ENCODE peak calls at places on chromosome 7, in five cellular contexts. T is tibial nerve, Q is fibroblast of lung, B is transverse colon, H is neuronal stem cell. E is an unnamed sample. For H3K4me1, the result is how much of the 10 kb centered on the place peaks cover.

GRCh38 chr7:22229148-22229547 is 127.8 kb downstream of the RAPGEF5 start:
- DNase-seq in T (no peak), Q (no peak), B (no peak), H (no peak), E (no peak)

GRCh38 chr7:138459300-138460175 is 521 bp upstream of the TRIM24 start:
- DNase-seq in T (no peak), Q (peak), B (peak), H (peak), E (peak)

GRCh38 chr7:142869434-142869833 is 14.6 kb downstream of the EPHB6 start:
- DNase-seq in T (no peak), Q (no peak), B (no peak), H (no peak), E (no peak)

GRCh38 chr7:77699056-77699455 is 2.8 kb downstream of the RSBN1L start:
- DNase-seq in T (no peak), Q (no peak), B (no peak), H (no peak), E (no peak)

GRCh38 chr7:36175872-36176271 is 22.8 kb downstream of the EEPD1 start:
- DNase-seq in T (no peak), Q (no peak), B (peak), H (no peak), E (no peak)

GRCh38 chr7:21771906-21772610 is 173.6 kb downstream of the CDCA7L start:
- DNase-seq in T (no peak), Q (peak), B (no peak), H (peak), E (no peak)

GRCh38 chr7:107889992-107890391 is 991 bp upstream of the DLD start:
- DNase-seq in T (no peak), Q (no peak), B (no peak), H (no peak), E (no peak)

GRCh38 chr7:127858091-127858914 is 172.9 kb downstream of the LRRC4 start:
- DNase-seq in T (no peak), Q (no peak), B (no peak), H (no peak), E (no peak)

GRCh38 chr7:157775560-157776332 is 438.9 kb downstream of the DNAJB6 start:
- DNase-seq in T (no peak), Q (no peak), B (no peak), H (no peak), E (no peak)

GRCh38 chr7:46811529-46811928 is 770.4 kb downstream of the TNS3 start:
- DNase-seq in T (peak), Q (peak), B (no peak), H (no peak), E (no peak)

GRCh38 chr7:74289660-74290589 is 718 bp downstream of the CLIP2 start:
- DNase-seq in T (no peak), Q (no peak), B (peak), H (no peak), E (no peak)

GRCh38 chr7:110718514-110719205 is 372.3 kb upstream of the LRRN3 start:
- DNase-seq in T (no peak), Q (no peak), B (no peak), H (no peak), E (peak)

GRCh38 chr7:22154130-22154529 is 202.8 kb downstream of the RAPGEF5 start:
- DNase-seq in T (no peak), Q (peak), B (no peak), H (peak), E (no peak)

GRCh38 chr7:149787428-149788299 is 14.3 kb upstream of the ZNF467 start:
- DNase-seq in T (no peak), Q (no peak), B (no peak), H (no peak), E (no peak)

GRCh38 chr7:114973147-114973546 is 51.3 kb downstream of the MDFIC start:
- DNase-seq in T (no peak), Q (peak), B (no peak), H (no peak), E (no peak)

GRCh38 chr7:47273088-47273487 is 308.8 kb downstream of the TNS3 start:
- DNase-seq in T (no peak), Q (no peak), B (no peak), H (no peak), E (no peak)

GRCh38 chr7:115618676-115619075 is 411.9 kb downstream of the TFEC start:
- DNase-seq in T (no peak), Q (peak), B (no peak), H (no peak), E (no peak)

GRCh38 chr7:105268056-105268455 is 120.7 kb downstream of the SRPK2 start:
- DNase-seq in T (no peak), Q (peak), B (no peak), H (no peak), E (no peak)

GRCh38 chr7:94562525-94562924 is 52.9 kb downstream of the CASD1 start:
- DNase-seq in T (no peak), Q (no peak), B (no peak), H (no peak), E (no peak)

GRCh38 chr7:55928006-55928767 is 23.5 kb upstream of the MRPS17 start:
- DNase-seq in T (no peak), Q (no peak), B (no peak), H (no peak), E (no peak)

GRCh38 chr7:92765725-92766124 is 70.6 kb downstream of the CDK6 start:
- DNase-seq in T (no peak), Q (peak), B (no peak), H (no peak), E (no peak)

GRCh38 chr7:112140600-112140999 is 65.6 kb downstream of the DOCK4 start:
- DNase-seq in T (no peak), Q (no peak), B (no peak), H (no peak), E (no peak)

GRCh38 chr7:34096135-34096775 is 190.9 kb downstream of the BMPER start:
- DNase-seq in T (peak), Q (peak), B (peak), H (no peak), E (no peak)

GRCh38 chr7:139426258-139427028 is 57.0 kb downstream of the KLRG2 start:
- DNase-seq in T (no peak), Q (no peak), B (no peak), H (no peak), E (no peak)

GRCh38 chr7:2665359-2665791 is 22.6 kb upstream of the AMZ1 start:
- DNase-seq in T (no peak), Q (no peak), B (no peak), H (no peak), E (no peak)

GRCh38 chr7:132436121-132436520 is 140.1 kb downstream of the PLXNA4 start:
- DNase-seq in T (no peak), Q (no peak), B (no peak), H (no peak), E (no peak)

GRCh38 chr7:22885824-22886255 is 63.2 kb upstream of the TOMM7 start:
- DNase-seq in T (no peak), Q (no peak), B (no peak), H (no peak), E (no peak)

GRCh38 chr7:17802056-17802455 is 138.2 kb downstream of the SNX13 start:
- DNase-seq in T (no peak), Q (peak), B (no peak), H (no peak), E (no peak)

GRCh38 chr7:2403718-2404648 is 572 bp downstream of the CHST12 start:
- DNase-seq in T (no peak), Q (peak), B (peak), H (peak), E (no peak)

GRCh38 chr7:30503273-30504212 is 1.1 kb downstream of the GGCT start:
- DNase-seq in T (no peak), Q (peak), B (no peak), H (no peak), E (no peak)

GRCh38 chr7:70693300-70693689 is 438.6 kb upstream of the GALNT17 start:
- DNase-seq in T (peak), Q (peak), B (no peak), H (no peak), E (no peak)

DNA sequence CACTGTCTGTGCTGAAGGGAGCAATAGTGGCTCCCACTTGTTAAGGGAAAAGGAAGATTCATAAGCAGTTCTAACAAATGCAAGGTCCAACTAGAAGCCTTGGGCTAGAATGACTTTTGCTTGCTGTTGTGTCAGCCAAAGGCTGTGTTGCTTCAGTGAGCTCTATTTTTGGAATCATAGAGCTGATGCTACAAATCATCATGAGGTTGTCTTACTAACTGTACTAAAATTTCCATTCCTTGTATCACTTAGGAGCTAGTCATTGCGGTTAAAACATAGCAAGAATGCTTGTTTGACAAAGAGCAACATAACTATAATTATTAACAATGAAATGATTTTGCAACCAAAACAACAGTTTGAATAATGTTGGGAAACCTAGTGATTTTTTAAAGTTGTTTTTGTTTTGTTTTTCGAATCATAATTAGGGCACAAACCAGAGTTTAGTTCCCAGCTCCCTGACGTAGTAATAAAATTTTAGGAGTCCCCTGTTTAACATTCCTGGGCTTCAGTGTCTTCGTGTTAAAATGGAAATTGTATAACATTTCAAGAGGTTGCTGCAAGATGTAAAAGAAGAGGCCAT is 183.5 kb downstream of the MACC1 start:
- DNase-seq in T (no peak), Q (peak), B (no peak), H (no peak), E (no peak)
- H3K4me3 ChIP-seq in T (no peak), Q (no peak), B (no peak), H (no peak), E (no peak)

DNA sequence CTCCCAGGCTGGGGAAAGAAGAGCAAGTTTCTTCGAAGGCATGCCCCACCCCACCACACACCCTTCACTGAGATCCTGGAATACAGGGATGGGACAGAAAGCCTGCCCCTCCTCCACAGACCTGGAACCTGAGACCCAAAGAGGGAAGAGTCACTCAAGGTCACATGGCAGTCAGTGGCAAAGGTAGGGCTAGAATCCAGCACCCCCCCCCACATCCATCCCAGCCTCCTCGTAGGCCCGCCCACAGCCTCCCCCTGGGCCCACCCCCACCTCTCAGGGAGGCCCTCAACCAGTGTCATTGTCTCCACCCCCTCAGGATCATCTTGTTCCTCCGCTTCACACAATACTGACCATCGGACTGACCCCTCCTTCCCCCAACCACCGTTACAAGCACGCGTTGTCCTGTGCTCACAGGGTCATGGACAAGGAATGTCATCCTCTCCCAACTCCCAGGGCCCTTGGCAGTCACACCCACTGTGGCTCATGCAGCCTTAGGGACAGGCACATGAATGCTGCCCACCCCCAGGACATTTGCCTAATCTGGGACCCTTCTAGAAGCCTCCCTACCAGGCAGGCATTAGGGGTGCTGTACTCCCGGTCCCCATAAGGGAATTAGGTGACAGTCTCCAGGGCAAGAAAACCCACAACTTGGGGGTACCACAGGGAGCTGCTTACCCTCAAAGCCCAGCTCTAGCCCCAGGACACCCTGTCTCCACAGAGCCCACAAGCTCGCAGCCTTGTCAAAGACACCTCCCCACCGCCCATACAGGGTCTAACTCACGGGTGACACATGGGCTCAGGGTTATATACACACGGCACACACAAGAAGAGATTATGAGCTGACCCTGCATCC is 1.4 kb downstream of the KCNH2 start:
- DNase-seq in T (no peak), Q (no peak), B (no peak), H (no peak), E (no peak)
- H3K4me1 ChIP-seq in T (half or more), Q (under half), B (half or more), H (under half), E (under half)

GRCh38 chr7:26151953-26152781 is at the start of gene NFE2L3:
- DNase-seq in T (peak), Q (peak), B (peak), H (peak), E (peak)
- H3K4me3 ChIP-seq in T (peak), Q (peak), B (peak), H (peak), E (peak)

DNA sequence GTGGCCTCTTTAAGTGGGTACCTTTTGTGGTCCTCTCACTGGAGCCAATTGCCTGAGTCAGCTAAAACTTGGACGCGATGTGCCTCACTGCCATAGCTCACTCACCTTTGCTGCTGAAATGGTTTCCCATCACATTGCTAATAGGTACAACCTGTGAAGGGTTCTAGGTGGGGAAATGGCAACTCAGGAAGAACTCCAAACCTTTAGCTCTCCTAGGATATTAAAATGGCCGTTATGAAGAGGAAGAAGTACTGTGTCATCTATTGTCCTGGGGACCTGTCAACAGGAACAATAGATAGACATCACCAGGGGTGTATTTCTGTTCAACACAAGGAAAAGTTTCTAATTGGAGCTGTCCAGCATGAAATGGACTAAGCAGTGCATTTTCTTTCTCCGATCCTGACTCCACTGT is 1.2 kb upstream of the ZNF655 start:
- DNase-seq in T (no peak), Q (no peak), B (no peak), H (no peak), E (no peak)
- H3K4me1 ChIP-seq in T (half or more), Q (under half), B (under half), H (under half), E (under half)